ENCODE peak calls at places on chromosomes 7 and 10, in six cellular contexts. E is effector memory CD4-positive, alpha-beta T cell; B is CD8-positive, alpha-beta memory T cell; T is upper lobe of right lung; A is activated T-cell treated with anti-CD3 and anti-CD28 coated beads for 48 hours; S is HFFc6. X is an unnamed sample.

GRCh38 chr10:16679511-16679910 is 137.7 kb downstream of the RSU1 start:
- DNase-seq in S (no peak), T (no peak), B (no peak), E (no peak), A (no peak), X (no peak)

GRCh38 chr10:132351611-132352010 is 19.6 kb downstream of the LRRC27 start:
- DNase-seq in B (no peak), S (no peak), T (peak), E (no peak), A (no peak), X (no peak)

GRCh38 chr7:33757563-33758165 is 147.7 kb upstream of the BMPER start:
- DNase-seq in B (no peak), S (peak), E (no peak), A (no peak), T (no peak), X (no peak)

GRCh38 chr7:101779267-101779666 is 38.2 kb upstream of the CUX1 start:
- DNase-seq in T (no peak), S (no peak), E (no peak), B (no peak), A (no peak), X (no peak)

GRCh38 chr10:72796042-72796441 is 97.5 kb upstream of the OIT3 start:
- DNase-seq in S (no peak), T (no peak), E (no peak), B (no peak), A (no peak), X (no peak)

GRCh38 chr10:60206735-60207134 is 182.9 kb downstream of the ANK3 start:
- DNase-seq in S (no peak), A (no peak), T (no peak), B (no peak), E (no peak), X (no peak)

GRCh38 chr10:7649673-7650330 is 17.0 kb downstream of the ITIH5 start:
- DNase-seq in A (no peak), B (no peak), T (no peak), S (no peak), E (no peak), X (no peak)

GRCh38 chr10:131872011-131872836 is 28.6 kb upstream of the PPP2R2D start:
- DNase-seq in B (no peak), A (no peak), E (no peak), S (no peak), T (peak), X (no peak)

GRCh38 chr7:46100521-46100920 is 179.4 kb upstream of the IGFBP3 start:
- DNase-seq in A (no peak), S (no peak), T (no peak), E (no peak), B (no peak), X (no peak)

GRCh38 chr7:921581-922333 is 32.7 kb downstream of the ADAP1 start:
- DNase-seq in T (peak), S (no peak), E (no peak), A (no peak), B (no peak), X (no peak)

GRCh38 chr10:68595513-68595912 is 35.4 kb downstream of the TET1 start:
- DNase-seq in S (no peak), A (no peak), B (no peak), T (no peak), E (no peak), X (no peak)

GRCh38 chr7:148856891-148857290 is 27.2 kb downstream of the EZH2 start:
- DNase-seq in S (no peak), B (no peak), A (no peak), T (no peak), E (no peak), X (no peak)

GRCh38 chr10:29039659-29040309 is 249.1 kb upstream of the LYZL1 start:
- DNase-seq in S (peak), A (no peak), E (no peak), B (no peak), T (no peak), X (peak)

GRCh38 chr10:62692085-62692484 is 112.4 kb upstream of the ADO start:
- DNase-seq in S (no peak), B (no peak), T (no peak), A (no peak), E (no peak), X (no peak)

GRCh38 chr7:126718419-126718818 is 534.3 kb downstream of the GRM8 start:
- DNase-seq in B (no peak), S (no peak), A (no peak), T (no peak), E (no peak), X (no peak)

GRCh38 chr7:47191876-47192291 is 390.0 kb downstream of the TNS3 start:
- DNase-seq in B (no peak), E (no peak), S (no peak), T (no peak), A (no peak), X (no peak)

GRCh38 chr7:18694911-18695310 is 199.4 kb downstream of the HDAC9 start:
- DNase-seq in B (no peak), S (no peak), T (no peak), E (no peak), A (no peak), X (no peak)

GRCh38 chr7:48040944-48041664 is 5.8 kb downstream of the C7orf57 start:
- DNase-seq in T (no peak), B (no peak), E (no peak), A (no peak), S (peak), X (no peak)

GRCh38 chr10:36416513-36416912 is 708.9 kb upstream of the ANKRD30A start:
- DNase-seq in T (no peak), B (no peak), A (no peak), E (no peak), S (no peak), X (no peak)

X was measured in amniotic stem cell.